ENCODE peak calls at places on chromosomes 6 and 20, in eight cellular contexts. I is H1, W is mammary epithelial cell, O is HCT116, M is stomach, S is hepatocyte, Q is cardiac muscle cell, A is sigmoid colon. J is an unnamed sample.

GRCh38 chr6:149140137-149140909 is 177.2 kb upstream of the TAB2 start:
- DNase-seq in W (no peak), I (no peak), O (no peak), M (no peak), A (no peak), S (no peak), Q (peak; percentile 29), J (no peak)

GRCh38 chr6:147209762-147210449 is 5.7 kb downstream of the STXBP5 start:
- DNase-seq in O (no peak), S (no peak), I (no peak), M (no peak), W (no peak), Q (peak; percentile 42), A (no peak), J (no peak)

GRCh38 chr6:157929076-157929475 is 52.6 kb upstream of the SYNJ2 start:
- DNase-seq in A (no peak), M (no peak), W (no peak), S (no peak), Q (no peak), O (no peak), I (no peak), J (no peak)

GRCh38 chr6:148548749-148549140 is 198.1 kb upstream of the UST start:
- DNase-seq in M (no peak), S (no peak), A (no peak), W (no peak), O (no peak), Q (no peak), I (no peak), J (peak; percentile 53)

GRCh38 chr6:48423640-48424365 is 312.8 kb upstream of the PTCHD4 start:
- DNase-seq in I (no peak), W (no peak), S (no peak), O (no peak), M (no peak), A (no peak), Q (peak; percentile 32), J (no peak)

GRCh38 chr20:57801046-57801445 is 91.2 kb upstream of the PMEPA1 start:
- DNase-seq in I (no peak), O (no peak), Q (no peak), M (no peak), S (no peak), W (no peak), A (no peak), J (peak; percentile 37)

GRCh38 chr6:121522265-121522664 is 86.8 kb downstream of the GJA1 start:
- DNase-seq in I (no peak), M (no peak), S (peak; percentile 48), Q (peak; percentile 90), O (no peak), A (no peak), W (peak; percentile 93), J (no peak)

GRCh38 chr6:166382933-166383816 is at the start of gene MPC1:
- DNase-seq in M (peak; percentile 98), I (peak; percentile 88), O (peak; percentile 85), A (peak; percentile 97), W (peak; percentile 97), S (peak; percentile 98), Q (peak; percentile 98), J (peak; percentile 98)

GRCh38 chr6:40325791-40326190 is 261.4 kb downstream of the LRFN2 start:
- DNase-seq in Q (no peak), O (no peak), A (no peak), M (no peak), W (no peak), I (no peak), S (no peak), J (no peak)

GRCh38 chr6:358847-359246 is 32.7 kb upstream of the IRF4 start:
- DNase-seq in O (no peak), S (no peak), M (no peak), Q (no peak), I (no peak), A (peak; percentile 65), W (no peak), J (no peak)

GRCh38 chr6:71486466-71486865 is 197.9 kb downstream of the OGFRL1 start:
- DNase-seq in O (no peak), M (no peak), Q (no peak), A (no peak), I (no peak), S (no peak), W (peak; percentile 36), J (no peak)

GRCh38 chr20:23407770-23408467 is 13.4 kb downstream of the NAPB start:
- DNase-seq in M (no peak), S (no peak), Q (no peak), O (no peak), I (no peak), A (no peak), W (no peak), J (no peak)

GRCh38 chr20:7692478-7692877 is 247.8 kb downstream of the HAO1 start:
- DNase-seq in S (no peak), A (no peak), I (no peak), Q (peak; percentile 13), W (peak; percentile 54), O (no peak), M (no peak), J (no peak)

GRCh38 chr6:139534472-139535115 is 160.1 kb upstream of the CITED2 start:
- DNase-seq in I (no peak), M (no peak), W (no peak), Q (no peak), S (no peak), A (no peak), O (no peak), J (no peak)

GRCh38 chr6:141195251-141195832 is 937.4 kb upstream of the GJE1 start:
- DNase-seq in I (no peak), S (no peak), A (no peak), Q (no peak), M (no peak), O (no peak), W (no peak), J (no peak)

GRCh38 chr6:10528170-10528981 is 7.2 kb downstream of the GCNT2 start:
- DNase-seq in M (peak; percentile 74), O (no peak), I (no peak), W (no peak), A (no peak), Q (peak; percentile 5), S (peak; percentile 70), J (no peak)

GRCh38 chr20:36666181-36666740 is 20.3 kb upstream of the SLA2 start:
- DNase-seq in S (no peak), M (no peak), W (no peak), I (no peak), A (no peak), O (no peak), Q (peak; percentile 53), J (no peak)

GRCh38 chr6:50110557-50110956 is 60.8 kb upstream of the DEFB112 start:
- DNase-seq in I (no peak), S (no peak), W (no peak), O (no peak), A (no peak), M (no peak), Q (no peak), J (no peak)

DNA sequence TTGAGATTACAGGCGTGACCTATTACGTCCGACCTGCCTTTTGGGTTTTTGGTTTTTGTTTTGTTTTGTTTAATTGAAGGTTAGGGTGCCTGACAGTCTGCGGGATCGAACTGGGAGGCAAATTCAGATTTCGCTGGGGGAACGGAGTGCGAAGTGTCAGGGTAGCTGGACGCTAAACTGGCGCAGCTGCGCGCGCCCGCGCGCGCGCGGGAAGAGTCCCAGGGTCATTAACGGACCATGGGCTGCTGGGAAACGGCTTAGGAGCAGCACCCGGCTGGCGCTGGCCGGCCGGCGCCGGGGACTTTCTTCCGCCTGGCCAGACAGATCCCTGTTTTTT is 6.8 kb downstream of the HSPA1B start:
- DNase-seq in Q (peak; percentile 92), I (no peak), W (peak; percentile 86), S (peak; percentile 94), M (peak; percentile 87), A (peak; percentile 93), O (peak; percentile 77), J (peak; percentile 92)
- H3K4me1 ChIP-seq in Q (peaks cover 32% of the 10 kb centered on the region), I (peaks cover 9% of the 10 kb centered on the region), W (peaks cover 27% of the 10 kb centered on the region), S (peaks cover 28% of the 10 kb centered on the region), M (peaks cover 77% of the 10 kb centered on the region), A (peaks cover 67% of the 10 kb centered on the region), O (peaks cover 25% of the 10 kb centered on the region), J (no peaks in the 10 kb centered on the region)

GRCh38 chr20:51935003-51935358 is 132.7 kb upstream of the SALL4 start:
- DNase-seq in M (no peak), W (no peak), A (no peak), Q (no peak), S (no peak), I (no peak), O (no peak), J (no peak)

GRCh38 chr20:51930775-51931174 is 128.5 kb upstream of the SALL4 start:
- DNase-seq in W (peak; percentile 27), O (peak; percentile 6), M (no peak), A (no peak), I (no peak), S (peak; percentile 68), Q (peak; percentile 90), J (peak; percentile 19)

GRCh38 chr20:51931321-51931720 is 129.0 kb upstream of the SALL4 start:
- DNase-seq in Q (no peak), M (no peak), I (no peak), A (no peak), S (peak; percentile 35), O (no peak), W (no peak), J (no peak)

GRCh38 chr20:51937780-51938179 is 135.5 kb upstream of the SALL4 start:
- DNase-seq in A (no peak), S (no peak), O (no peak), M (no peak), I (no peak), W (no peak), Q (no peak), J (no peak)

GRCh38 chr20:51934301-51935002 is 132.1 kb upstream of the SALL4 start:
- DNase-seq in W (no peak), O (no peak), I (no peak), Q (no peak), A (no peak), M (no peak), S (peak; percentile 36), J (no peak)
- H3K4me3 ChIP-seq in W (no peak overlapping the region), O (no peak overlapping the region), I (no peak overlapping the region), Q (no peak overlapping the region), A (no peak overlapping the region), M (no peak overlapping the region), S (no peak overlapping the region), J (no peak overlapping the region)

DNA sequence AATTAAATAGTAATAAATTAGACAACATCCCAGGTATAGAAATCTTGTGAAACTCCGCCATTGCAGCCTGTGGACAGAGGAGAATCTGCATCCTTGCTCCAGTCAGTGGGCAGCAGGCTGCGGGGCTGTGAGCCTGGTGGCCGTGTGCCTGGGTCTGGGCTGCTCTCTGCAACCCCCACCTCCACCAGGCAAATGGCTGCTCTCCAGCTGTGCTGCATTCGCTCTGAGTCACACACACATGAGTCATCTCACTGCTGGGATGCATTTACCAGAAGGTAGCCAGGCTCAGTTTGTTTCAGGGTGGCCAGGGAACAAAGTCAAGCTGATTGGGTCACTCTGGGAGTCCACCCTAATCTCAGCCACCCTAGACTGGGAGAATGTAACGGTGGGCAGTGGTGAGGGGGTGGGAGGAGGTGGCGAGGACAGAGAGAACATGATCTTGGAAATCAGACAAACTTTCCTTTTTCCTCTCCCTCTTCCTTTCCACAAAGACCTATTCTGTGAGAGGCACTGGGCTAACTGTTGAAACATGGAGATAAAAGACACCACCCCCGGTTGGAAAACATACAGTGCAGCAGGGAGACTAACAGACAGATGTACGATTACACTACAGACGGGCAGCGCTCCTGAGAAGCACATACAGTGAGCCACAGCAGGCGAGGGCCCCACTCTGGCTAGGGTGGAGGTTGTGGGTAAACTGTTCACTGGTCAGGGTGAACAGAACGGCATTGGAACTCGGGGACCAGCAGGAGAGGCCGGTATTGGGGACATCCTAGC is 59.2 kb downstream of the TRAM2 start:
- DNase-seq in Q (peak; percentile 99), M (peak; percentile 73), O (peak; percentile 80), A (peak; percentile 96), W (peak; percentile 85), I (peak; percentile 73), S (peak; percentile 89), J (peak; percentile 90)
- TF ChIP-seq CTCF in Q (no peak), M (no peak), O (no peak), A (no peak), W (no peak), I (no peak), S (no peak), J (no peak)

GRCh38 chr20:44183282-44183681 is 3.7 kb downstream of the JPH2 start:
- DNase-seq in A (peak; percentile 84), W (no peak), I (no peak), Q (no peak), M (no peak), O (no peak), S (no peak), J (no peak)
- H3K4me1 ChIP-seq in A (peaks cover 70% of the 10 kb centered on the region), W (peaks cover 36% of the 10 kb centered on the region), I (peaks cover 10% of the 10 kb centered on the region), Q (peaks cover 78% of the 10 kb centered on the region), M (peaks cover 27% of the 10 kb centered on the region), O (peaks cover 16% of the 10 kb centered on the region), S (peaks cover 28% of the 10 kb centered on the region), J (no peaks in the 10 kb centered on the region)